ENCODE peak calls at places on chromosomes 4 and X, in six cellular contexts. J is non-pigmented ciliary epithelial cell, E is cardiac fibroblast, R is AG08396, W is HuH-7.5, T is choroid plexus epithelial cell. X is an unnamed sample.

GRCh38 chr4:2768124-2768523 is 12.0 kb upstream of the TNIP2 start:
- DNase-seq in T (no peak), W (no peak), R (no peak), E (no peak), J (no peak), X (no peak)

GRCh38 chrX:68894142-68894512 is 65.3 kb downstream of the EFNB1 start:
- DNase-seq in T (no peak), R (no peak), W (no peak), E (no peak), J (no peak), X (no peak)

GRCh38 chr4:85865256-85865655 is 390.3 kb downstream of the ARHGAP24 start:
- DNase-seq in J (no peak), W (no peak), T (no peak), E (no peak), R (no peak), X (no peak)

GRCh38 chrX:152912121-152912520 is 14.3 kb downstream of the ZNF185 start:
- DNase-seq in E (no peak), R (no peak), W (no peak), T (no peak), J (no peak), X (no peak)

GRCh38 chr4:176539091-176539784 is 219.5 kb downstream of the SPCS3 start:
- DNase-seq in E (no peak), R (no peak), W (no peak), T (no peak), J (no peak), X (peak)

GRCh38 chr4:130812117-130812765 is 1716.3 kb downstream of the C4orf33 start:
- DNase-seq in R (no peak), T (peak), E (no peak), J (no peak), W (no peak), X (no peak)

GRCh38 chr4:113882668-113883067 is 96.8 kb downstream of the ARSJ start:
- DNase-seq in W (no peak), E (peak), T (no peak), R (no peak), J (no peak), X (no peak)

GRCh38 chr4:110681381-110681780 is 58.5 kb upstream of the PITX2 start:
- DNase-seq in T (no peak), W (peak), J (no peak), R (no peak), E (peak), X (no peak)

GRCh38 chrX:2546496-2546895 is 45.7 kb upstream of the DHRSX start:
- DNase-seq in T (no peak), J (no peak), E (no peak), W (no peak), R (no peak), X (no peak)

GRCh38 chr4:26930964-26931363 is 70.3 kb downstream of the STIM2 start:
- DNase-seq in T (no peak), R (no peak), W (no peak), E (no peak), J (no peak), X (no peak)

GRCh38 chrX:27186671-27187070 is 276.5 kb downstream of the PPP4R3C start:
- DNase-seq in E (peak), J (no peak), W (no peak), T (peak), R (peak), X (peak)

GRCh38 chr4:2281575-2282343 is 19.9 kb upstream of the MXD4 start:
- DNase-seq in T (no peak), J (no peak), R (no peak), W (no peak), E (no peak), X (no peak)

GRCh38 chr4:78293348-78293747 is 236.2 kb downstream of the FRAS1 start:
- DNase-seq in W (no peak), R (no peak), E (peak), J (no peak), T (peak), X (peak)

GRCh38 chr4:112075129-112075753 is 70.0 kb upstream of the FAM241A start:
- DNase-seq in R (peak), J (peak), T (peak), W (peak), E (peak), X (peak)

GRCh38 chr4:150943831-150944230 is 71.3 kb downstream of the LRBA start:
- DNase-seq in J (no peak), T (no peak), R (no peak), W (no peak), E (no peak), X (peak)

GRCh38 chr4:92232566-92232965 is 71.2 kb upstream of the GRID2 start:
- DNase-seq in J (no peak), E (no peak), W (no peak), R (no peak), T (peak), X (peak)

X was measured in foreskin melanocyte.